ENCODE peak calls at places on chromosomes 2 and 18, in eight cellular contexts. S is ovary, Z is mucosa of descending colon, P is aorta, Y is SK-N-SH, W is colonic mucosa, G is left lung, X is lower lobe of right lung. J is an unnamed sample.
A peak's percentile ranks its signal among the peaks of the same experiment; 100 is the strongest.

GRCh38 chr2:84713441-84713840 is 167.4 kb downstream of the TRABD2A start:
- DNase-seq in S (no peak), Z (no peak), P (no peak), Y (no peak), W (no peak), G (no peak), X (no peak), J (no peak)

GRCh38 chr2:172168917-172169346 is 66.2 kb upstream of the DLX2 start:
- DNase-seq in S (no peak), Z (no peak), P (no peak), Y (no peak), W (no peak), G (no peak), X (no peak), J (no peak)

GRCh38 chr18:23238152-23238531 is 102.9 kb downstream of the CABLES1 start:
- DNase-seq in S (peak; percentile 48), Z (no peak), P (peak; percentile 73), Y (no peak), W (no peak), G (no peak), X (no peak), J (no peak)

GRCh38 chr2:55425449-55425848 is 5.8 kb upstream of the CCDC88A start:
- DNase-seq in S (no peak), Z (no peak), P (no peak), Y (no peak), W (no peak), G (no peak), X (no peak), J (no peak)

GRCh38 chr18:50401888-50402287 is 27.0 kb downstream of the SKA1 start:
- DNase-seq in S (peak; percentile 19), Z (peak; percentile 80), P (peak; percentile 48), Y (peak; percentile 54), W (peak; percentile 68), G (peak; percentile 85), X (peak; percentile 63), J (peak; percentile 95)

GRCh38 chr2:236085647-236086046 is 82.5 kb downstream of the GBX2 start:
- DNase-seq in S (no peak), Z (no peak), P (no peak), Y (peak; percentile 67), W (no peak), G (peak; percentile 63), X (no peak), J (no peak)

GRCh38 chr2:20209373-20210109 is 15.4 kb downstream of the SDC1 start:
- DNase-seq in S (no peak), Z (no peak), P (no peak), Y (no peak), W (no peak), G (no peak), X (no peak), J (peak; percentile 59)

GRCh38 chr2:125471963-125472362 is 1184.0 kb upstream of the GYPC start:
- DNase-seq in S (no peak), Z (peak; percentile 38), P (no peak), Y (peak; percentile 27), W (no peak), G (peak; percentile 54), X (no peak), J (no peak)

GRCh38 chr2:237904806-237905599 is 45.6 kb downstream of the RAMP1 start:
- DNase-seq in S (peak; percentile 50), Z (no peak), P (peak; percentile 88), Y (no peak), W (no peak), G (peak; percentile 75), X (peak; percentile 68), J (peak; percentile 74)

GRCh38 chr18:74183110-74183509 is 34.8 kb downstream of the TIMM21 start:
- DNase-seq in S (no peak), Z (no peak), P (no peak), Y (no peak), W (no peak), G (no peak), X (no peak), J (no peak)

DNA sequence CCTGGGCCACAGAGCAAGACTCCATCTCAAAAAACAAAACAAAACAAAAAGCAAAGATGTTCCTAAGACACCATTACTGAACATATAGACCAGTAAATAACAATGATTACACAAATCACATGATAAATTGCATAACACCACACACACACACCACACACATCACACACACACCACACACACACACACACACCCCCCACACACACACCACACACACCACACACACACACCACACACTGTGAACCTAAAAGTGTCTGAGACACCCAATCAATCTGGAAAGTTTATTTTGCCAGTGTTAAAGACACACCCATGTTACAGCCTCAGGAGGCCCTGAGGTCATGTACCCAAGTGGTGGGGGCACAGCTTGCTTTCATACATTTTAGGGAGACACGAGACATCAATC is 62.6 kb upstream of the ASAP2 start:
- DNase-seq in S (no peak), Z (no peak), P (no peak), Y (no peak), W (no peak), G (no peak), X (no peak), J (no peak)
- H3K4me1 ChIP-seq in S (no peaks in the 10 kb centered on the region), Z (peaks cover 5% of the 10 kb centered on the region), P (no peaks in the 10 kb centered on the region), Y (peaks cover 12% of the 10 kb centered on the region), W (peaks cover 5% of the 10 kb centered on the region), G (peaks cover 16% of the 10 kb centered on the region), X (peaks cover 22% of the 10 kb centered on the region), J (peaks cover 6% of the 10 kb centered on the region)

GRCh38 chr2:230735884-230736283 is 23.2 kb downstream of the CAB39 start:
- DNase-seq in S (no peak), Z (no peak), P (no peak), Y (no peak), W (no peak), G (no peak), X (no peak), J (no peak)
- H3K4me1 ChIP-seq in S (peaks cover 11% of the 10 kb centered on the region), Z (peaks cover 64% of the 10 kb centered on the region), P (peaks cover 18% of the 10 kb centered on the region), Y (peaks cover 2% of the 10 kb centered on the region), W (peaks cover 12% of the 10 kb centered on the region), G (peaks cover 75% of the 10 kb centered on the region), X (peaks cover 75% of the 10 kb centered on the region), J (peaks cover 40% of the 10 kb centered on the region)

GRCh38 chr2:12051831-12052230 is 305.4 kb downstream of the LPIN1 start:
- DNase-seq in S (no peak), Z (no peak), P (no peak), Y (no peak), W (no peak), G (no peak), X (no peak), J (no peak)
- H3K4me1 ChIP-seq in S (no peaks in the 10 kb centered on the region), Z (no peaks in the 10 kb centered on the region), P (no peaks in the 10 kb centered on the region), Y (no peaks in the 10 kb centered on the region), W (no peaks in the 10 kb centered on the region), G (peaks cover 11% of the 10 kb centered on the region), X (no peaks in the 10 kb centered on the region), J (no peaks in the 10 kb centered on the region)

DNA sequence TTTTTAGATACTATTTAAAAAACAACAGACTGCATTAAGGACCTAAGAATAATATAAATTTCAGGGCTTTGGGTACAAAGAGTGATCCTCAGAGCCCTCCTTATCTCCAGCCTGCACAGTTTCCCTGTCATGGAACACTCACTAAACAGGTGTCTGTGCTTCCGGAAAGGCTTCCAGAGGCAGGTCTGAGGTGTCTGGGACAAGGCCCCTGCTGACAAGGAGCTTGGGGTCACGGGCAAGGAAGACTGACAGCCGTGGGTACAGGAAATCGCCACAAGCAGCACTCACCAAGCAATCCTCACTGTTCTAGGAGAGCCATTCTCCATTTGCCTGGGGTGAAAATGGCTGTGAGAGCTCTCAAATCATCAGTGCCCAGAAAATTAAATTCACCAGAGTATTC is 220.3 kb upstream of the PXDN start:
- DNase-seq in S (no peak), Z (no peak), P (no peak), Y (no peak), W (no peak), G (no peak), X (no peak), J (no peak)
- H3K4me1 ChIP-seq in S (no peaks in the 10 kb centered on the region), Z (no peaks in the 10 kb centered on the region), P (no peaks in the 10 kb centered on the region), Y (peaks cover 45% of the 10 kb centered on the region), W (no peaks in the 10 kb centered on the region), G (no peaks in the 10 kb centered on the region), X (no peaks in the 10 kb centered on the region), J (no peaks in the 10 kb centered on the region)

GRCh38 chr18:57791911-57792310 is 11.2 kb downstream of the ATP8B1 start:
- DNase-seq in S (no peak), Z (no peak), P (no peak), Y (no peak), W (no peak), G (no peak), X (no peak), J (peak; percentile 3)

GRCh38 chr18:57789759-57790158 is 13.4 kb downstream of the ATP8B1 start:
- DNase-seq in S (no peak), Z (no peak), P (no peak), Y (no peak), W (no peak), G (no peak), X (no peak), J (no peak)

GRCh38 chr18:57790316-57790715 is 12.8 kb downstream of the ATP8B1 start:
- DNase-seq in S (no peak), Z (no peak), P (no peak), Y (no peak), W (no peak), G (no peak), X (no peak), J (no peak)

GRCh38 chr18:57792741-57793629 is 10.1 kb downstream of the ATP8B1 start:
- DNase-seq in S (no peak), Z (no peak), P (no peak), Y (no peak), W (no peak), G (no peak), X (no peak), J (no peak)

GRCh38 chr18:57791192-57791591 is 11.9 kb downstream of the ATP8B1 start:
- DNase-seq in S (no peak), Z (no peak), P (no peak), Y (no peak), W (no peak), G (no peak), X (no peak), J (no peak)
- H3K4me1 ChIP-seq in S (peaks cover 3% of the 10 kb centered on the region), Z (peaks cover 34% of the 10 kb centered on the region), P (peaks cover 6% of the 10 kb centered on the region), Y (no peaks in the 10 kb centered on the region), W (peaks cover 19% of the 10 kb centered on the region), G (peaks cover 49% of the 10 kb centered on the region), X (peaks cover 40% of the 10 kb centered on the region), J (peaks cover 19% of the 10 kb centered on the region)

GRCh38 chr2:46007412-46007811 is 289.8 kb upstream of the EPAS1 start:
- DNase-seq in S (no peak), Z (no peak), P (no peak), Y (no peak), W (no peak), G (no peak), X (no peak), J (no peak)
- H3K4me1 ChIP-seq in S (peaks cover 7% of the 10 kb centered on the region), Z (no peaks in the 10 kb centered on the region), P (no peaks in the 10 kb centered on the region), Y (peaks cover 16% of the 10 kb centered on the region), W (no peaks in the 10 kb centered on the region), G (peaks cover 16% of the 10 kb centered on the region), X (peaks cover 22% of the 10 kb centered on the region), J (no peaks in the 10 kb centered on the region)

GRCh38 chr18:59704146-59704545 is 6.9 kb upstream of the CCBE1 start:
- DNase-seq in S (no peak), Z (no peak), P (no peak), Y (no peak), W (no peak), G (no peak), X (no peak), J (no peak)
- H3K4me1 ChIP-seq in S (peaks cover 3% of the 10 kb centered on the region), Z (no peaks in the 10 kb centered on the region), P (no peaks in the 10 kb centered on the region), Y (peaks cover 16% of the 10 kb centered on the region), W (no peaks in the 10 kb centered on the region), G (no peaks in the 10 kb centered on the region), X (no peaks in the 10 kb centered on the region), J (peaks cover 9% of the 10 kb centered on the region)

J was measured in adrenal gland.